ENCODE peak calls at places on chromosomes 11 and 22, in four cellular contexts. One of them, this sample, is unnamed.

GRCh38 chr22:43377486-43377995 is 34.3 kb upstream of the MPPED1 start:
- DNase-seq in heart right ventricle: no peak
- DNase-seq in cardiac muscle cell: no peak
- DNase-seq in CD8-positive, alpha-beta T cell: no peak
- DNase-seq in this sample: no peak

GRCh38 chr11:44217432-44217831 is 92.5 kb downstream of the ALX4 start:
- DNase-seq in heart right ventricle: no peak
- DNase-seq in cardiac muscle cell: no peak
- DNase-seq in CD8-positive, alpha-beta T cell: no peak
- DNase-seq in this sample: no peak

GRCh38 chr22:23555118-23555517 is 25.0 kb downstream of the IGLL1 start:
- DNase-seq in heart right ventricle: no peak
- DNase-seq in cardiac muscle cell: no peak
- DNase-seq in CD8-positive, alpha-beta T cell: no peak
- DNase-seq in this sample: no peak

GRCh38 chr11:65716294-65716693 is 4.2 kb downstream of the KAT5 start:
- DNase-seq in heart right ventricle: no peak
- DNase-seq in cardiac muscle cell: no peak
- DNase-seq in CD8-positive, alpha-beta T cell: no peak
- DNase-seq in this sample: no peak

GRCh38 chr22:37538590-37539357 is 19.6 kb upstream of the CARD10 start:
- DNase-seq in heart right ventricle: peak; percentile 94
- DNase-seq in cardiac muscle cell: peak; percentile 94
- DNase-seq in CD8-positive, alpha-beta T cell: peak; percentile 82
- DNase-seq in this sample: peak; percentile 93

GRCh38 chr22:47207387-47207786 is 444.9 kb downstream of the TBC1D22A start:
- DNase-seq in heart right ventricle: no peak
- DNase-seq in cardiac muscle cell: no peak
- DNase-seq in CD8-positive, alpha-beta T cell: no peak
- DNase-seq in this sample: no peak

GRCh38 chr22:47796128-47796908 is 1033.9 kb downstream of the TBC1D22A start:
- DNase-seq in heart right ventricle: no peak
- DNase-seq in cardiac muscle cell: no peak
- DNase-seq in CD8-positive, alpha-beta T cell: no peak
- DNase-seq in this sample: peak; percentile 23

GRCh38 chr11:73252577-73253191 is 19.5 kb upstream of the P2RY6 start:
- DNase-seq in heart right ventricle: no peak
- DNase-seq in cardiac muscle cell: peak; percentile 68
- DNase-seq in CD8-positive, alpha-beta T cell: no peak
- DNase-seq in this sample: no peak

GRCh38 chr11:66674964-66675602 is 2.6 kb downstream of the RBM4B start:
- DNase-seq in heart right ventricle: no peak
- DNase-seq in cardiac muscle cell: no peak
- DNase-seq in CD8-positive, alpha-beta T cell: no peak
- DNase-seq in this sample: no peak

GRCh38 chr22:29815580-29815979 is 22.5 kb downstream of the ASCC2 start:
- DNase-seq in heart right ventricle: no peak
- DNase-seq in cardiac muscle cell: no peak
- DNase-seq in CD8-positive, alpha-beta T cell: no peak
- DNase-seq in this sample: no peak

GRCh38 chr22:32410459-32410858 is 1.6 kb downstream of the RTCB start:
- DNase-seq in heart right ventricle: no peak
- DNase-seq in cardiac muscle cell: no peak
- DNase-seq in CD8-positive, alpha-beta T cell: no peak
- DNase-seq in this sample: no peak

GRCh38 chr11:96187779-96188624 is 155.0 kb downstream of the MAML2 start:
- DNase-seq in heart right ventricle: peak; percentile 26
- DNase-seq in cardiac muscle cell: no peak
- DNase-seq in CD8-positive, alpha-beta T cell: no peak
- DNase-seq in this sample: peak; percentile 66

GRCh38 chr11:10655931-10656576 is 37.5 kb downstream of the IRAG1 start:
- DNase-seq in heart right ventricle: no peak
- DNase-seq in cardiac muscle cell: no peak
- DNase-seq in CD8-positive, alpha-beta T cell: no peak
- DNase-seq in this sample: no peak

GRCh38 chr11:130189492-130190210 is 30.1 kb downstream of the ST14 start:
- DNase-seq in heart right ventricle: no peak
- DNase-seq in cardiac muscle cell: no peak
- DNase-seq in CD8-positive, alpha-beta T cell: no peak
- DNase-seq in this sample: no peak

GRCh38 chr11:40816976-40817375 is 642.5 kb downstream of the LRRC4C start:
- DNase-seq in heart right ventricle: no peak
- DNase-seq in cardiac muscle cell: no peak
- DNase-seq in CD8-positive, alpha-beta T cell: no peak
- DNase-seq in this sample: no peak

GRCh38 chr22:42649261-42650056 is at the start of gene CYB5R3:
- DNase-seq in heart right ventricle: peak; percentile 88
- DNase-seq in cardiac muscle cell: peak; percentile 86
- DNase-seq in CD8-positive, alpha-beta T cell: peak; percentile 64
- DNase-seq in this sample: peak; percentile 90

GRCh38 chr11:129813216-129813791 is 2.3 kb upstream of the TMEM45B start:
- DNase-seq in heart right ventricle: no peak
- DNase-seq in cardiac muscle cell: no peak
- DNase-seq in CD8-positive, alpha-beta T cell: no peak
- DNase-seq in this sample: no peak

GRCh38 chr11:107040447-107041444 is 22.5 kb upstream of the GUCY1A2 start:
- DNase-seq in heart right ventricle: no peak
- DNase-seq in cardiac muscle cell: no peak
- DNase-seq in CD8-positive, alpha-beta T cell: no peak
- DNase-seq in this sample: peak; percentile 43

GRCh38 chr11:19725379-19726079 is 12.9 kb downstream of the NAV2 start:
- DNase-seq in heart right ventricle: no peak
- DNase-seq in cardiac muscle cell: no peak
- DNase-seq in CD8-positive, alpha-beta T cell: no peak
- DNase-seq in this sample: no peak

GRCh38 chr11:125272092-125272491 is 107.5 kb downstream of the PKNOX2 start:
- DNase-seq in heart right ventricle: no peak
- DNase-seq in cardiac muscle cell: no peak
- DNase-seq in CD8-positive, alpha-beta T cell: no peak
- DNase-seq in this sample: no peak

GRCh38 chr11:60816590-60817157 is 25.2 kb upstream of the CCDC86 start:
- DNase-seq in heart right ventricle: no peak
- DNase-seq in cardiac muscle cell: no peak
- DNase-seq in CD8-positive, alpha-beta T cell: no peak
- DNase-seq in this sample: no peak

GRCh38 chr11:131909426-131910200 is 539.2 kb downstream of the NTM start:
- DNase-seq in heart right ventricle: no peak
- DNase-seq in cardiac muscle cell: no peak
- DNase-seq in CD8-positive, alpha-beta T cell: no peak
- DNase-seq in this sample: no peak

GRCh38 chr11:108324587-108324986 is 101.7 kb downstream of the ATM start:
- DNase-seq in heart right ventricle: no peak
- DNase-seq in cardiac muscle cell: no peak
- DNase-seq in CD8-positive, alpha-beta T cell: no peak
- DNase-seq in this sample: no peak

GRCh38 chr11:64206457-64207246 is at the start of gene FERMT3:
- DNase-seq in heart right ventricle: peak; percentile 61
- DNase-seq in cardiac muscle cell: no peak
- DNase-seq in CD8-positive, alpha-beta T cell: peak; percentile 74
- DNase-seq in this sample: no peak

GRCh38 chr11:118872403-118872821 is 11.3 kb upstream of the CXCR5 start:
- DNase-seq in heart right ventricle: no peak
- DNase-seq in cardiac muscle cell: no peak
- DNase-seq in CD8-positive, alpha-beta T cell: no peak
- DNase-seq in this sample: no peak

GRCh38 chr11:65861165-65861505 is 902 bp downstream of the MUS81 start:
- DNase-seq in heart right ventricle: peak; percentile 17
- DNase-seq in cardiac muscle cell: no peak
- DNase-seq in CD8-positive, alpha-beta T cell: no peak
- DNase-seq in this sample: peak; percentile 66

GRCh38 chr11:13051257-13051656 is 42.1 kb downstream of the RASSF10 start:
- DNase-seq in heart right ventricle: no peak
- DNase-seq in cardiac muscle cell: no peak
- DNase-seq in CD8-positive, alpha-beta T cell: no peak
- DNase-seq in this sample: no peak

GRCh38 chr22:25739659-25740344 is 2.2 kb upstream of the MYO18B start:
- DNase-seq in heart right ventricle: no peak
- DNase-seq in cardiac muscle cell: no peak
- DNase-seq in CD8-positive, alpha-beta T cell: no peak
- DNase-seq in this sample: no peak

GRCh38 chr11:42407379-42407778 is 904.4 kb upstream of the API5 start:
- DNase-seq in heart right ventricle: no peak
- DNase-seq in cardiac muscle cell: peak; percentile 76
- DNase-seq in CD8-positive, alpha-beta T cell: no peak
- DNase-seq in this sample: no peak

GRCh38 chr11:47216141-47216798 is 1.5 kb downstream of the DDB2 start:
- DNase-seq in heart right ventricle: peak; percentile 28
- DNase-seq in cardiac muscle cell: peak; percentile 62
- DNase-seq in CD8-positive, alpha-beta T cell: peak; percentile 35
- DNase-seq in this sample: peak; percentile 83

GRCh38 chr11:45654242-45654641 is 11.2 kb downstream of the CHST1 start:
- DNase-seq in heart right ventricle: no peak
- DNase-seq in cardiac muscle cell: no peak
- DNase-seq in CD8-positive, alpha-beta T cell: no peak
- DNase-seq in this sample: no peak

GRCh38 chr11:32386770-32387377 is 48.5 kb downstream of the WT1 start:
- DNase-seq in heart right ventricle: peak; percentile 18
- DNase-seq in cardiac muscle cell: peak; percentile 33
- DNase-seq in CD8-positive, alpha-beta T cell: no peak
- DNase-seq in this sample: no peak

GRCh38 chr22:42473484-42474193 is 41.4 kb upstream of the NFAM1 start:
- DNase-seq in heart right ventricle: peak; percentile 12
- DNase-seq in cardiac muscle cell: peak; percentile 69
- DNase-seq in CD8-positive, alpha-beta T cell: no peak
- DNase-seq in this sample: no peak

GRCh38 chr11:71188073-71188472 is 64.3 kb downstream of the SHANK2 start:
- DNase-seq in heart right ventricle: no peak
- DNase-seq in cardiac muscle cell: no peak
- DNase-seq in CD8-positive, alpha-beta T cell: no peak
- DNase-seq in this sample: no peak

GRCh38 chr11:71190551-71190950 is 61.8 kb downstream of the SHANK2 start:
- DNase-seq in heart right ventricle: no peak
- DNase-seq in cardiac muscle cell: no peak
- DNase-seq in CD8-positive, alpha-beta T cell: no peak
- DNase-seq in this sample: no peak

GRCh38 chr11:71188886-71189767 is 63.2 kb downstream of the SHANK2 start:
- DNase-seq in heart right ventricle: no peak
- DNase-seq in cardiac muscle cell: no peak
- DNase-seq in CD8-positive, alpha-beta T cell: no peak
- DNase-seq in this sample: no peak

GRCh38 chr11:71191201-71191600 is 61.2 kb downstream of the SHANK2 start:
- DNase-seq in heart right ventricle: no peak
- DNase-seq in cardiac muscle cell: no peak
- DNase-seq in CD8-positive, alpha-beta T cell: no peak
- DNase-seq in this sample: no peak

DNA sequence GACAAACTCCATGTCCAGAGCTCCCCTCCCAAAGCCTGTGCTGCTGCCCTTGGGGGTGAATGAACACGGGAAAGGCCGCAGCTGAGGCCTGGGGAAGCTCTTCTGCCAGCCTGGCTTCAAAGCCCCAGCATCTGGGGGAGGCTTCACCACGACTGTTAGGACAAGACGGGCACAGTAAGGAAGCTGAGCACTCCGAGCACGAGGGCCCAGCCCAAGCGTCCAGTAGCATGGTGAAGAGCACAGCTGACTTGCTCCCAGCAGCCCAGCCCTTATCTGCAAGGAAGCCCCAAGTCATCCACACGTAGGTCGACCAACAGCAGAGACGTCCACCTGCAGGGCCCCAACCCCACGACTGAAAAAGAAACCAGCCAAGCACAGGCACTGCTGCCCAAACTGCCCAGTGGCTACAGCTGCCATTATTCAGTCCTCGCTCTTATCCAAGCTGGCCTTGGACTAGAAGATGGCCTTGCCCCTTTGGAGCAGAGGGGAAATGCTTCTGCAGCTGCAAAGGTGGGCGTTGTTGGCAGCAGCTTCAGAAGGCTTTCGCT is 62.5 kb downstream of the SHANK2 start:
- DNase-seq in heart right ventricle: no peak
- DNase-seq in cardiac muscle cell: no peak
- DNase-seq in CD8-positive, alpha-beta T cell: no peak
- DNase-seq in this sample: no peak
- H3K9me3 ChIP-seq in heart right ventricle: no peaks in the 10 kb centered on the region
- H3K9me3 ChIP-seq in cardiac muscle cell: no peaks in the 10 kb centered on the region
- H3K9me3 ChIP-seq in CD8-positive, alpha-beta T cell: no peaks in the 10 kb centered on the region
- H3K9me3 ChIP-seq in this sample: no peaks in the 10 kb centered on the region

GRCh38 chr11:22343411-22344032 is 5.3 kb downstream of the SLC17A6 start:
- DNase-seq in heart right ventricle: no peak
- DNase-seq in cardiac muscle cell: peak; percentile 5
- DNase-seq in CD8-positive, alpha-beta T cell: no peak
- DNase-seq in this sample: no peak
- H3K4me3 ChIP-seq in heart right ventricle: no peak overlapping the region
- H3K4me3 ChIP-seq in cardiac muscle cell: no peak overlapping the region
- H3K4me3 ChIP-seq in CD8-positive, alpha-beta T cell: no peak overlapping the region
- H3K4me3 ChIP-seq in this sample: no peak overlapping the region

DNA sequence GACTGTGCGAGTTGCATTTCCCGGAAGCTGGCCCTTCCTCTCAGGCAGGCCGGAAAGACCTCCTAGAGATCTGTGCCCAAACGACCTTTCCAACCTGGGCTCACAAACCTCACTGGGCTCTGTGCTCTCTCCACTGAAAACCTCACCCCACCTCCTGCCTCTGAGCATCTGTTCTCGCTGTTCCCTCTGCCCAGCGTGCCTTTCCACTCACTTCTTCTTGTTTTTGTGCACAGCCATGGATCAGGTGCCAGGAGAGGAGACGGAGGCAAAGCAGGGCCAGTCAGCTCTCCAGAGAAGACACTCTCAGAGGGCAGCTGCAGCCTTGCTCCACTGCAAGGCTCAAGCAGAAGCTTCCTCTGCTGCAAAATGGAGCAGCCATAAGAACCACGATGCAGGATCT is 10.9 kb upstream of the CPT1A start:
- DNase-seq in heart right ventricle: no peak
- DNase-seq in cardiac muscle cell: no peak
- DNase-seq in CD8-positive, alpha-beta T cell: no peak
- DNase-seq in this sample: no peak
- H3K9me3 ChIP-seq in heart right ventricle: no peaks in the 10 kb centered on the region
- H3K9me3 ChIP-seq in cardiac muscle cell: no peaks in the 10 kb centered on the region
- H3K9me3 ChIP-seq in CD8-positive, alpha-beta T cell: no peaks in the 10 kb centered on the region
- H3K9me3 ChIP-seq in this sample: no peaks in the 10 kb centered on the region

DNA sequence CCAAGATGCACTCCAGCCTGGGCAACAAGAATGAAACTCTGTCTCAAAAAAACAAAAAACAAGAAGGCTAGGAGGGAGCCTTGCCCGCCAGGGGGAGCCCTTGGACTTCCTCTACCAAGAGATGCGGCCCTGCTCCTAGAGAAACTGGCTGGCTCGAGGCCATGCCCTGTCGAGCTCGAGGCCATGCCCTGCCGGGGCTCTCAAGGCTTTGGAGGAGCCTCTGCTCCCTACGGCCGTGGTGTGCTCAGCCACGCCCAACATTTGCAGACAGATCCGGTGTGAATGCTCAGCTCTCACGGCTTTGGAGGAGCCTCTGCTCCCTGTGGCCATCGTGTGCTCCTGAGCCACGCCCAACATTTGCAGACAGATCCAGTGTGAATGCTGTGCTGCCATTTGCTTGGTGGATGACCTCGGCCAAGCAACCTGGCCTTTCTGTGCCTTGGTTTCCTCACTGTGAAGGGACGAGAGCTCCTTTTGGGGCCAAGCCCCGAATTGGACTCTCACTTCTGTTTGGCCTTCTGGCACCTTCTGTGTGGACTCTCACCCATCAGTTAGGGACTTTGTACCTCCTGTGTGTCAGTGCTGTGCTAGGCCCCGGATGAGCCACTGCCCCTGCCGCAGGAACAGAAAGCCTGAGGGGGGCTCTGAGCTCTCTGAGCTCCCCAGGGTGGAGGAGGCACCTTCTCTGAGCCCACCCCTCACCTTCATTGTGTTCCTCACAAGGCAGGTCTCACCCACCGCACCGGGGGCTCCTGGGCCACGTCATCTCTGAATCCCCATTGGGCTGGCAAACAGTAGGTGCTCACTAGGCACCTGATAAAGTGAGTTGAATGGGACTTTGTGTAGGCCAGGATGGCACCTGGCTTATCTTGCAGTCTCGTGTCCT is 14.1 kb downstream of the C11orf24 start:
- DNase-seq in heart right ventricle: peak; percentile 94
- DNase-seq in cardiac muscle cell: peak; percentile 94
- DNase-seq in CD8-positive, alpha-beta T cell: peak; percentile 90
- DNase-seq in this sample: peak; percentile 99
- H3K4me3 ChIP-seq in heart right ventricle: no peak overlapping the region
- H3K4me3 ChIP-seq in cardiac muscle cell: no peak overlapping the region
- H3K4me3 ChIP-seq in CD8-positive, alpha-beta T cell: no peak overlapping the region
- H3K4me3 ChIP-seq in this sample: no peak overlapping the region